ENCODE peak calls at places on chromosomes 11 and 22, in six cellular contexts. S is mesendoderm, J is psoas muscle, O is brain microvascular endothelial cell, U is heart left ventricle, G is endodermal cell. E is an unnamed sample. For H3K27me3, the result is how much of the 10 kb centered on the place peaks cover.

GRCh38 chr22:43042101-43042780 is 27.3 kb upstream of the PACSIN2 start:
- DNase-seq in S (no peak), J (no peak), O (no peak), U (no peak), G (no peak), E (no peak)

GRCh38 chr11:75513250-75513649 is 12.5 kb downstream of the GDPD5 start:
- DNase-seq in S (no peak), J (no peak), O (peak), U (no peak), G (no peak), E (no peak)

GRCh38 chr11:129766858-129767604 is 48.6 kb upstream of the TMEM45B start:
- DNase-seq in S (peak), J (no peak), O (peak), U (no peak), G (peak), E (peak)

GRCh38 chr11:107017433-107018227 is 646 bp downstream of the GUCY1A2 start:
- DNase-seq in S (peak), J (peak), O (no peak), U (peak), G (peak), E (peak)

GRCh38 chr11:12042215-12042676 is 33.8 kb upstream of the DKK3 start:
- DNase-seq in S (peak), J (no peak), O (peak), U (no peak), G (no peak), E (no peak)

GRCh38 chr11:92852946-92853345 is 116.5 kb upstream of the MTNR1B start:
- DNase-seq in S (peak), J (no peak), O (no peak), U (no peak), G (peak), E (no peak)

GRCh38 chr11:12746593-12747097 is 72.4 kb downstream of the TEAD1 start:
- DNase-seq in S (peak), J (peak), O (peak), U (peak), G (peak), E (peak)

GRCh38 chr11:129394709-129395108 is 19.1 kb downstream of the BARX2 start:
- DNase-seq in S (no peak), J (no peak), O (no peak), U (no peak), G (no peak), E (no peak)

GRCh38 chr11:17571431-17572358 is 24.6 kb downstream of the OTOG start:
- DNase-seq in S (no peak), J (no peak), O (no peak), U (no peak), G (peak), E (no peak)

GRCh38 chr11:44313701-44314489 is 4.0 kb upstream of the ALX4 start:
- DNase-seq in S (no peak), J (no peak), O (no peak), U (no peak), G (no peak), E (no peak)

DNA sequence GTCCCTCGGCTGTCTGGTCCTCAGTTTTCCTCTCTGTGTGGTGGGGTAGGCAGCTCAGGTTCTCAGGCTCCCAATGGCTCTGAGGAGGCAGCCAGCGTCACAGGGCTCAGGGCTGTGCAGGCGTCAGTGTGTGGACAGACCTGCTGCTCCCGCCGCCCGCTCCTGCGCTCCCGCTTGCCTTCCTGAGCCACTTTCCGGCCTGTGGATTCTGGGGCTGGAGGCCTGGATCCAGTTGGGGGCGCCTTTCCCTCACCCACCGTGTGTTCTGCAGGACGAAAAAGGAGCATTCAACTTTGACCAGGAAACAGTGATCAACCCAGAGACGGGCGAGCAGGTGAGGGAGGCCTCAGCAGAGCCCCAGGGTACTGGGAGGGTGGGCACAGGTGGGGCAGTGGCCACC is 14.7 kb downstream of the DPP3 start:
- DNase-seq in S (peak), J (no peak), O (no peak), U (no peak), G (peak), E (no peak)
- H3K27me3 ChIP-seq in S (under half), J (under half), O (under half), U (under half), G (under half), E (under half)

DNA sequence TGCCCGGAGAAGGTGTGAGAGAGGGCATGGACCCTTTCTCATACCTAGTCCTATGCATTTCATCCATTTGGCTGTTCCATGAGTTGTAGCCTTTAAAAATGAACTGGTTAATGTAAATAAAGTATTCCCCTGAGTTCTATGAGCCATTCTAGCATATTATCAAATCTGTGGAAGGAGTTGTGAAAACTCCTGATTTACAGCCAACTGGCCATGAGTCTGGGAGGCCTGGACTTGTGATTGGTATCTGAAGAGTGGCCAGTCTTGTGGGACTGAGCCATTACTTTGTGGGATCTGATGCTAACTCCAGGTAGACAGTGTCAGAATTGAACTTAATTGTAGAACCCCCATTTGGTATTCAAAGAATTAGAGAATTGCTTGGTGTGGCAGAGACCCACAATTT is 48.4 kb downstream of the FAM118A start:
- DNase-seq in S (no peak), J (no peak), O (no peak), U (no peak), G (no peak), E (no peak)
- H3K27me3 ChIP-seq in S (under half), J (under half), O (under half), U (under half), G (under half), E (under half)

GRCh38 chr11:60942207-60942606 is 9.8 kb downstream of the SLC15A3 start:
- DNase-seq in S (no peak), J (no peak), O (no peak), U (no peak), G (no peak), E (no peak)

GRCh38 chr11:60945295-60945667 is 6.7 kb downstream of the SLC15A3 start:
- DNase-seq in S (no peak), J (no peak), O (no peak), U (no peak), G (no peak), E (no peak)

GRCh38 chr11:60942970-60943565 is 8.9 kb downstream of the SLC15A3 start:
- DNase-seq in S (no peak), J (no peak), O (no peak), U (no peak), G (no peak), E (no peak)

GRCh38 chr11:60946601-60947265 is 5.2 kb downstream of the SLC15A3 start:
- DNase-seq in S (no peak), J (no peak), O (no peak), U (no peak), G (no peak), E (no peak)

GRCh38 chr11:60944504-60945294 is 7.3 kb downstream of the SLC15A3 start:
- DNase-seq in S (peak), J (no peak), O (no peak), U (no peak), G (peak), E (no peak)
- H3K27me3 ChIP-seq in S (under half), J (under half), O (under half), U (under half), G (under half), E (under half)

GRCh38 chr11:72793452-72794367 is at the start of gene STARD10:
- DNase-seq in S (peak), J (peak), O (peak), U (peak), G (peak), E (peak)

GRCh38 chr11:72805214-72805613 is 9.0 kb upstream of the ATG16L2 start:
- DNase-seq in S (no peak), J (no peak), O (no peak), U (no peak), G (no peak), E (no peak)

GRCh38 chr11:72802822-72803221 is 9.0 kb upstream of the STARD10 start:
- DNase-seq in S (no peak), J (no peak), O (no peak), U (peak), G (no peak), E (no peak)

GRCh38 chr11:72798361-72798760 is 4.5 kb upstream of the STARD10 start:
- DNase-seq in S (peak), J (no peak), O (no peak), U (no peak), G (peak), E (no peak)

GRCh38 chr11:72799441-72799840 is 5.6 kb upstream of the STARD10 start:
- DNase-seq in S (no peak), J (no peak), O (no peak), U (no peak), G (no peak), E (no peak)
- H3K27me3 ChIP-seq in S (under half), J (under half), O (under half), U (under half), G (under half), E (under half)

GRCh38 chr22:17384612-17385345 is 15.5 kb downstream of the CECR2 start:
- DNase-seq in S (no peak), J (no peak), O (no peak), U (no peak), G (no peak), E (no peak)
- H3K27me3 ChIP-seq in S (under half), J (under half), O (under half), U (under half), G (under half), E (under half)

GRCh38 chr22:26367402-26368245 is 61.4 kb upstream of the ASPHD2 start:
- DNase-seq in S (peak), J (no peak), O (peak), U (no peak), G (peak), E (peak)

GRCh38 chr22:26360169-26360885 is 68.7 kb upstream of the ASPHD2 start:
- DNase-seq in S (peak), J (peak), O (peak), U (no peak), G (peak), E (peak)

GRCh38 chr22:26359156-26359555 is 69.9 kb upstream of the ASPHD2 start:
- DNase-seq in S (no peak), J (no peak), O (no peak), U (no peak), G (no peak), E (no peak)

GRCh38 chr22:26362471-26362870 is 66.6 kb upstream of the ASPHD2 start:
- DNase-seq in S (no peak), J (no peak), O (peak), U (no peak), G (no peak), E (no peak)

DNA sequence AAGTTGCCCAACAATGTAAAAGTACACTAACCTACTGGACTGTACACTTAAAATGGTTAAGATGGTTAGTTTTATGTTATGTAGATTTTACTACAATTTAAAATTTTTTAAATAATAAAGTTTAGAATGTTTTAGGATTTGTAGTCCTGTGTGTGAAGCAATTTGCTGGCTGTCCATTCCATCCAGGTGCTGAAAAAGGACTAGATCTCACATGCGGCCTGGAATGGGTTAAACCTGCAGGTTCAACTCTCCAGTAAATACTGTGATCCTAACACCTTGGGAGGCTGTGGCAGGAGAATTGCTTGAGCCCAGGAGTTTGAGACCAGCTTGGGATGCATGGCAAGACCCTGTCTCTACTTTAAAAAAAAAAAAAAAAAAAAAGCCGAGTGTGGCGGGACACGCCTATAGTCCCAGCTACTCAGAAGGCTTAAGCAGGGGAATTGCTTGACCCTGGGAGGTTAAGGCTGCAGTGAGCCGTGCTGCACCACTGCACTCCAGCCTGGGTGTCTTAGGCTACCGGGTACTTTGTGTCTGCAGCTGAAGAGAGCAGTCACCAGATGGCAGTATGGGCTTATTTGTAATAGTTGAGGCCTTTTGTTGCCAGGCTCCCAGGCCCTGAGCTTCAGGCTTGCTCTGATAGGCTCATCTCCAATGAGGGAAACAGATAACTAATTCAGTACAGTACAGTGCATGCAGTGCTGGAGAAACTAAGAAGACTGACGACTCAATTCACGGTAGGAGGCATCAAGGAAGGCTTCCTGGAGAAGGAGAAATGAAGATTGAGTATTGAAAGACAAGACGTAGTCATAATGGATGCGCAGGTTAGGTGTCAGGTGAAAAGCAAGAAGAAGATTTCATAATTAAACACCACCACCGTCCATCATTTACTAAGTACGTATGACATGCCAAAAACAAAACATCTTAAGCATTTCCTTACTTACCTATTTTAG is 64.7 kb upstream of the ASPHD2 start:
- DNase-seq in S (peak), J (peak), O (peak), U (no peak), G (peak), E (peak)
- H3K27me3 ChIP-seq in S (under half), J (under half), O (under half), U (under half), G (under half), E (under half)

E was measured in HAP-1.